ENCODE peak calls at places on chromosome 12, in eight cellular contexts. I is endothelial cell; M is dermis microvascular lymphatic vessel endothelial cell; W is SW 1271; V is left ventricle myocardium inferior; B is activated CD4-positive, alpha-beta T cell treated with anti-CD3 and anti-CD28 coated beads for 1 hour; F is BE2C; G is astrocyte of the cerebellum. R is an unnamed sample.

GRCh38 chr12:80810874-80811273 is 94.2 kb downstream of the MYF5 start:
- DNase-seq in F (no peak), B (no peak), W (no peak), M (no peak), V (no peak), I (no peak), G (peak), R (no peak)

GRCh38 chr12:11814362-11814761 is 164.9 kb downstream of the ETV6 start:
- DNase-seq in M (no peak), B (no peak), G (peak), F (no peak), I (no peak), W (no peak), V (no peak), R (no peak)

GRCh38 chr12:80763874-80764273 is 47.2 kb downstream of the MYF5 start:
- DNase-seq in I (peak), V (no peak), W (peak), B (no peak), M (peak), F (peak), G (peak), R (peak)

GRCh38 chr12:105120551-105120950 is 13.0 kb downstream of the WASHC4 start:
- DNase-seq in I (no peak), G (no peak), F (no peak), V (no peak), M (no peak), B (no peak), W (no peak), R (no peak)

GRCh38 chr12:41437578-41437977 is 249.5 kb downstream of the PDZRN4 start:
- DNase-seq in F (no peak), B (no peak), I (no peak), V (no peak), M (no peak), W (no peak), G (no peak), R (no peak)

GRCh38 chr12:17511369-17511768 is 578.6 kb downstream of the RERGL start:
- DNase-seq in M (no peak), G (no peak), F (no peak), B (no peak), W (no peak), I (no peak), V (no peak), R (no peak)

GRCh38 chr12:77401062-77401461 is 335.7 kb upstream of the E2F7 start:
- DNase-seq in B (no peak), W (no peak), V (no peak), G (no peak), F (no peak), I (no peak), M (no peak), R (no peak)

GRCh38 chr12:120669055-120669828 is 17.7 kb upstream of the MLEC start:
- DNase-seq in G (no peak), B (no peak), W (no peak), M (no peak), I (no peak), F (peak), V (no peak), R (no peak)

GRCh38 chr12:91215940-91216454 is 33.4 kb upstream of the DCN start:
- DNase-seq in W (no peak), B (no peak), M (no peak), I (no peak), V (no peak), F (no peak), G (no peak), R (no peak)

GRCh38 chr12:81034926-81035325 is 43.0 kb upstream of the ACSS3 start:
- DNase-seq in W (no peak), F (no peak), V (no peak), M (no peak), G (no peak), I (no peak), B (no peak), R (no peak)

GRCh38 chr12:91370086-91370868 is 187.7 kb upstream of the DCN start:
- DNase-seq in W (no peak), M (no peak), B (no peak), G (no peak), I (no peak), V (no peak), F (no peak), R (no peak)

GRCh38 chr12:1801285-1801975 is 18.9 kb upstream of the LRTM2 start:
- DNase-seq in F (no peak), V (no peak), W (no peak), B (no peak), G (no peak), I (no peak), M (no peak), R (no peak)

GRCh38 chr12:6697584-6698351 is 2.8 kb downstream of the PIANP start:
- DNase-seq in W (peak), I (peak), M (no peak), F (peak), G (peak), V (no peak), B (no peak), R (peak)

GRCh38 chr12:98002887-98003493 is 512.4 kb upstream of the TMPO start:
- DNase-seq in W (peak), V (no peak), B (no peak), G (peak), M (peak), F (peak), I (peak), R (no peak)

GRCh38 chr12:55730447-55730820 is 1.6 kb upstream of the CD63 start:
- DNase-seq in G (no peak), B (no peak), F (no peak), I (no peak), V (no peak), M (no peak), W (no peak), R (no peak)

GRCh38 chr12:78359530-78359929 is 505.0 kb upstream of the SYT1 start:
- DNase-seq in I (no peak), V (no peak), B (no peak), G (peak), M (no peak), F (no peak), W (no peak), R (no peak)

GRCh38 chr12:3294481-3294911 is 196.5 kb upstream of the PRMT8 start:
- DNase-seq in W (no peak), V (no peak), I (no peak), B (no peak), G (no peak), M (no peak), F (peak), R (no peak)

GRCh38 chr12:112839386-112839972 is 47.9 kb downstream of the RPH3A start:
- DNase-seq in B (no peak), M (peak), G (peak), V (no peak), W (peak), I (no peak), F (no peak), R (peak)

GRCh38 chr12:53659011-53659551 is 16.8 kb downstream of the ATP5MC2 start:
- DNase-seq in V (no peak), G (peak), B (no peak), I (no peak), F (no peak), M (peak), W (no peak), R (peak)

GRCh38 chr12:120247183-120247582 is 18.3 kb downstream of the PXN start:
- DNase-seq in F (no peak), V (no peak), B (no peak), W (no peak), I (no peak), G (no peak), M (no peak), R (no peak)

GRCh38 chr12:121804417-121805111 is 755 bp downstream of the SETD1B start:
- DNase-seq in I (no peak), V (peak), B (peak), M (no peak), W (no peak), F (peak), G (no peak), R (no peak)

R was measured in PC-9.